ENCODE peak calls at places on chromosome X, in ten cellular contexts. M is NB4; R is AG09309; N is CD4-positive, alpha-beta T cell; A is RWPE1; O is ovary; V is SK-N-SH; F is heart left ventricle; Q is fibroblast of mammary gland; D is progenitor cell of endocrine pancreas. G is an unnamed sample.

GRCh38 chrX:110268875-110269274 is 49.0 kb downstream of the AMMECR1 start:
- DNase-seq in M (peak; percentile 2), R (no peak), N (no peak), A (no peak), O (no peak), V (peak; percentile 1), F (no peak), Q (no peak), D (no peak), G (no peak)

GRCh38 chrX:103437147-103437873 is 61.0 kb downstream of the BEX3 start:
- DNase-seq in M (no peak), R (no peak), N (no peak), A (no peak), O (no peak), V (no peak), F (no peak), Q (peak; percentile 48), D (no peak), G (no peak)

GRCh38 chrX:150377010-150377409 is 13.9 kb downstream of the MAMLD1 start:
- DNase-seq in M (no peak), R (no peak), N (no peak), A (no peak), O (no peak), V (no peak), F (no peak), Q (no peak), D (no peak), G (no peak)

GRCh38 chrX:19332983-19333382 is 10.7 kb upstream of the PDHA1 start:
- DNase-seq in M (no peak), R (no peak), N (no peak), A (no peak), O (peak; percentile 22), V (peak; percentile 56), F (peak; percentile 65), Q (peak; percentile 30), D (no peak), G (no peak)

GRCh38 chrX:136768469-136769084 is 12.2 kb downstream of the ARHGEF6 start:
- DNase-seq in M (peak; percentile 95), R (peak; percentile 89), N (no peak), A (peak; percentile 9), O (peak; percentile 36), V (peak; percentile 20), F (peak; percentile 66), Q (peak; percentile 96), D (no peak), G (no peak)

GRCh38 chrX:23578079-23578478 is 89.2 kb upstream of the PRDX4 start:
- DNase-seq in M (no peak), R (no peak), N (no peak), A (no peak), O (no peak), V (no peak), F (no peak), Q (peak; percentile 16), D (no peak), G (no peak)

GRCh38 chrX:70675284-70675683 is 230.6 kb downstream of the DLG3 start:
- DNase-seq in M (no peak), R (no peak), N (no peak), A (no peak), O (no peak), V (no peak), F (no peak), Q (no peak), D (no peak), G (no peak)

GRCh38 chrX:17768997-17769396 is 31.7 kb downstream of the SCML1 start:
- DNase-seq in M (no peak), R (no peak), N (no peak), A (no peak), O (no peak), V (no peak), F (no peak), Q (no peak), D (no peak), G (no peak)

GRCh38 chrX:10240918-10241317 is 84.1 kb downstream of the CLCN4 start:
- DNase-seq in M (no peak), R (peak; percentile 47), N (no peak), A (no peak), O (no peak), V (no peak), F (no peak), Q (peak; percentile 94), D (no peak), G (peak; percentile 75)

GRCh38 chrX:80812176-80812575 is 2.5 kb upstream of the BRWD3 start:
- DNase-seq in M (peak; percentile 83), R (no peak), N (no peak), A (no peak), O (no peak), V (peak; percentile 8), F (peak; percentile 31), Q (no peak), D (no peak), G (peak; percentile 11)

GRCh38 chrX:32562261-32562660 is 649.1 kb downstream of the DMD start:
- DNase-seq in M (no peak), R (no peak), N (no peak), A (no peak), O (no peak), V (no peak), F (no peak), Q (no peak), D (no peak), G (no peak)

GRCh38 chrX:2500681-2501151 is at the start of the genes DHRSX and ZBED1:
- DNase-seq in M (peak; percentile 48), R (no peak), N (peak; percentile 44), A (peak; percentile 27), O (peak; percentile 33), V (peak; percentile 90), F (peak; percentile 45), Q (no peak), D (peak; percentile 70), G (no peak)

DNA sequence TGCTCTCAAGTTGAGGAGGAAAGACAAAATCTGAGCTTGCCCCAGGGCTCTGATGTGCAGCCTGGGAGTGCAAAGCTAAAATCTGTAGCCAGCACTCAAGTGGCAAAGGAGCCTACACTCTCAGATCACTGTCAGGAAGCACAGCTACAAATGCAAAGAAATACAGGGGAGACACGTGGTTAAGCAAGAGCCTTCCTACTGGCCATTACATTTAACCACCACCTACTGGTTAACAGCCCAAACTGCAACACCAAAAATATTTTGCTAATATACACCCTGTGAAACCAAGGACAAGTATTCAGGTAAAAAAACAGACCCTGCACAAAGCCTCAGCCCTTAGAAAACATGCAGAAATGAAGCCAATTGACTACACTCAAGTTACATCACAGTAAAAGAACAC is 170.4 kb upstream of the FGF16 start:
- DNase-seq in M (peak; percentile 8), R (no peak), N (no peak), A (no peak), O (no peak), V (no peak), F (no peak), Q (no peak), D (no peak), G (no peak)
- TF ChIP-seq CTCF in M (peak; percentile 12), R (no peak), N (no peak), A (no peak), O (no peak), V (peak; percentile 13), F (no peak), Q (peak; percentile 2), D (no peak), G (no peak)

DNA sequence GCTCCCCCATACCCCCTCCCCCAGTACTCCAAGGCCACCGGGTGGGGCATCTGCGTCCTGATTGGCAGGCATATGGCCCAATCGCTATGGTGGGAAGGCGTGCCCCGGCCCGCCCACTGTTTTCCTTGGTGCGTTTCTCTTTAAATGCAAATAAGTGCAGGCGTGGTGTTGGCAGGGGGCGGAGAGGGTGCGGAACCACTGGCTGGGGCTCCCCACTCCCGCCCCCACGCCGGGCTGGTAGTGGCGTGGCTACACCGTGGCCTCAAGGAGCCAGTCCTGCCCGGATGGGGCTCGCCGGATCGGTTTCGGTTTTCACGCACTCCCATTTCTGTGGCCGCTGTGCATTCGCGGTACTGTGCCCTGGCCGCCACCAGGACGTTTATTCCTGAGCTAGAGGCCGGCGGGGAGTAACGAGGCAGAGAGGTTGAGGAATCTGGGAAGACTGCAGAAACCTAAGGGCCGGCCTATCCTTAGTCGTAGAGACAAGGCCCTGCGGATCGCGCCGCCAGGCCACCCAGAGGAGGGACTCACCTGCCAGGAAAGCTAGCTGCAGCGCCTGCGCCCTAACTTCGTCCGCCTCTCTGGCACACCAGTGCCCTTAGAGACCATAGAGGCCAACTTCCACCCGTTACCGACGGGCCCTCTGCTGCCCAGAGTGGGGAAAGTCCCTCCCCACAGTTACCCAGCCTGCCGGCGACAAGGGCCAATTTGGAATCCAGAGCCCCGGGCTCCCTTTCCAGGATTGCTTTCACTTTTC is 405 bp upstream of the AMER1 start:
- DNase-seq in M (peak; percentile 94), R (peak; percentile 73), N (peak; percentile 85), A (peak; percentile 92), O (peak; percentile 93), V (peak; percentile 93), F (peak; percentile 95), Q (peak; percentile 85), D (peak; percentile 86), G (peak; percentile 89)
- TF ChIP-seq CTCF in M (no peak), R (peak; percentile 12), N (no peak), A (no peak), O (peak; percentile 14), V (peak; percentile 43), F (no peak), Q (no peak), D (peak; percentile 27), G (peak; percentile 25)

DNA sequence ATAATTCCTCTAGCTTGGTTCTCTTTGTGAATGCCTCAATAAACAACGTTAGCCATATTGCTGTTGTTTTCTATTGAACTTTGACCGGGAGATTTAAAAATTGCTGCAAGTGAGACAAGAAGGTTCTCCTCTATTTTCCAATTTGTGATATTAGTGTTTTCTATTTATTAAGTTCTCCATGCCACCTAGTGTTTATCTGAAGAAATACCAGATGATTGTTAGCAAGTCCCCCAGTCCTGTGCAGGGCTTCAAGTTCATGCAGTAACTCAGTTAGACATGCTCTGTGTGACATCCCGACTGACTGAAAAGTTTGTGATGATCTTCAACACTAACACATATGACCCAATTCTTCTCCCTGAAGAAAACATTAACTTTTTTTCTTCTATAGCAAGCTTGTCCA is 31.5 kb upstream of the TFDP3 start:
- DNase-seq in M (no peak), R (no peak), N (no peak), A (peak; percentile 15), O (no peak), V (peak; percentile 20), F (no peak), Q (peak; percentile 25), D (no peak), G (no peak)
- TF ChIP-seq CTCF in M (no peak), R (peak; percentile 20), N (no peak), A (no peak), O (no peak), V (no peak), F (no peak), Q (peak; percentile 23), D (peak; percentile 35), G (peak; percentile 49)

GRCh38 chrX:123695242-123695641 is 37.6 kb downstream of the THOC2 start:
- DNase-seq in M (no peak), R (no peak), N (no peak), A (no peak), O (no peak), V (no peak), F (no peak), Q (no peak), D (no peak), G (no peak)

GRCh38 chrX:123698979-123699378 is 33.9 kb downstream of the THOC2 start:
- DNase-seq in M (no peak), R (no peak), N (no peak), A (no peak), O (no peak), V (no peak), F (no peak), Q (peak; percentile 7), D (no peak), G (no peak)

DNA sequence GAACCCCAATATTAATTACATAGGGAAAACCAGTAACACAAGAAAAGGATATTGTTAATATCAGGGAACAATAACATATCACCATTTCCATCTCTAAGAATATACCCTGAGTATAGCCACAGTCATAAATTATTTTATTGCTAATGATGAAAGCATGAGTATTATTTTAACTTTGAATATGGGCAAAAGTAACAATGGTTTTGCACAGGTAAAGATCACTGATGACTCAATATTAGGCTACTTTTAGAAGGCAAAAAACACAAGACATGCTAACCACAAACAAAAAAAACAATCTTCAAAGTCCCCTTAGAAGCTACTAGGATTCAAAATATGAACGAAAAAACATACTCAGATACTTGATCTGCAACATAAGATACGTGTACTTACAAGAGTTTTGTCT is 36.5 kb downstream of the THOC2 start:
- DNase-seq in M (no peak), R (no peak), N (no peak), A (no peak), O (no peak), V (no peak), F (no peak), Q (no peak), D (no peak), G (peak; percentile 24)
- TF ChIP-seq CTCF in M (no peak), R (no peak), N (no peak), A (no peak), O (no peak), V (no peak), F (no peak), Q (no peak), D (no peak), G (no peak)